ENCODE peak calls at places on chromosomes 4 and X, in six cellular contexts. D is KBM-7; V is psoas muscle; Y is SW480; X is activated naive CD8-positive, alpha-beta T cell treated with anti-CD3 and anti-CD28 coated beads, Interleukin-2, amount 50 U/mL, for 24 hours; H is astrocyte of the cerebellum. R is an unnamed sample.

GRCh38 chr4:184193556-184194525 is 23.8 kb downstream of the ENPP6 start:
- DNase-seq in D (no peak), V (no peak), Y (peak), X (no peak), H (no peak), R (no peak)

GRCh38 chrX:68936608-68937007 is 107.8 kb downstream of the EFNB1 start:
- DNase-seq in D (no peak), V (no peak), Y (peak), X (no peak), H (peak), R (no peak)

GRCh38 chr4:168551945-168552695 is 55.3 kb downstream of the PALLD start:
- DNase-seq in D (peak), V (no peak), Y (no peak), X (no peak), H (no peak), R (no peak)

GRCh38 chr4:151438154-151438553 is 29.2 kb downstream of the FHIP1A start:
- DNase-seq in D (no peak), V (no peak), Y (no peak), X (no peak), H (no peak), R (no peak)

GRCh38 chrX:96776966-96777365 is 92.3 kb downstream of the DIAPH2 start:
- DNase-seq in D (no peak), V (no peak), Y (no peak), X (no peak), H (no peak), R (no peak)

GRCh38 chr4:185573651-185574199 is 38.4 kb upstream of the PDLIM3 start:
- DNase-seq in D (no peak), V (peak), Y (peak), X (no peak), H (no peak), R (no peak)

GRCh38 chr4:7073526-7074390 is 5.9 kb upstream of the GRPEL1 start:
- DNase-seq in D (peak), V (no peak), Y (peak), X (no peak), H (no peak), R (no peak)

GRCh38 chr4:137390707-137391106 is 141.6 kb downstream of the PCDH18 start:
- DNase-seq in D (no peak), V (no peak), Y (no peak), X (no peak), H (no peak), R (no peak)

GRCh38 chr4:182495111-182495510 is 251.9 kb downstream of the TENM3 start:
- DNase-seq in D (no peak), V (no peak), Y (no peak), X (no peak), H (no peak), R (no peak)

GRCh38 chr4:169410839-169411770 is 140.3 kb upstream of the SH3RF1 start:
- DNase-seq in D (peak), V (no peak), Y (no peak), X (peak), H (no peak), R (peak)